ENCODE peak calls at places on chromosomes 1 and 21, in nine cellular contexts. One of them, this sample, is unnamed.

GRCh38 chr1:150925080-150925479 is 1.1 kb upstream of the SETDB1 start:
- DNase-seq in neural progenitor cell: no peak
- DNase-seq in GM23248: no peak
- DNase-seq in OCI-LY7: no peak
- DNase-seq in GM23338: peak
- DNase-seq in PC-3: peak
- DNase-seq in hepatocyte: no peak
- DNase-seq in HCT116: no peak
- DNase-seq in MM.1S: peak
- DNase-seq in this sample: no peak

GRCh38 chr21:16159213-16159970 is 429.6 kb downstream of the USP25 start:
- DNase-seq in neural progenitor cell: no peak
- DNase-seq in GM23248: no peak
- DNase-seq in OCI-LY7: no peak
- DNase-seq in GM23338: no peak
- DNase-seq in PC-3: peak
- DNase-seq in hepatocyte: no peak
- DNase-seq in HCT116: no peak
- DNase-seq in MM.1S: no peak
- DNase-seq in this sample: no peak

GRCh38 chr21:43921979-43922945 is 57.2 kb downstream of the AGPAT3 start:
- DNase-seq in neural progenitor cell: no peak
- DNase-seq in GM23248: no peak
- DNase-seq in OCI-LY7: no peak
- DNase-seq in GM23338: no peak
- DNase-seq in PC-3: no peak
- DNase-seq in hepatocyte: no peak
- DNase-seq in HCT116: no peak
- DNase-seq in MM.1S: no peak
- DNase-seq in this sample: no peak

GRCh38 chr21:37367301-37367757 is 756 bp downstream of the DYRK1A start:
- DNase-seq in neural progenitor cell: peak
- DNase-seq in GM23248: peak
- DNase-seq in OCI-LY7: peak
- DNase-seq in GM23338: no peak
- DNase-seq in PC-3: no peak
- DNase-seq in hepatocyte: peak
- DNase-seq in HCT116: no peak
- DNase-seq in MM.1S: peak
- DNase-seq in this sample: peak

GRCh38 chr1:17772580-17773215 is 17.6 kb downstream of the ACTL8 start:
- DNase-seq in neural progenitor cell: peak
- DNase-seq in GM23248: no peak
- DNase-seq in OCI-LY7: no peak
- DNase-seq in GM23338: no peak
- DNase-seq in PC-3: no peak
- DNase-seq in hepatocyte: no peak
- DNase-seq in HCT116: no peak
- DNase-seq in MM.1S: no peak
- DNase-seq in this sample: peak

GRCh38 chr1:243257189-243257588 is 1.3 kb downstream of the SDCCAG8 start:
- DNase-seq in neural progenitor cell: no peak
- DNase-seq in GM23248: no peak
- DNase-seq in OCI-LY7: no peak
- DNase-seq in GM23338: no peak
- DNase-seq in PC-3: no peak
- DNase-seq in hepatocyte: no peak
- DNase-seq in HCT116: no peak
- DNase-seq in MM.1S: no peak
- DNase-seq in this sample: no peak

GRCh38 chr1:110875216-110875731 is 2.3 kb downstream of the CD53 start:
- DNase-seq in neural progenitor cell: no peak
- DNase-seq in GM23248: no peak
- DNase-seq in OCI-LY7: peak
- DNase-seq in GM23338: no peak
- DNase-seq in PC-3: no peak
- DNase-seq in hepatocyte: no peak
- DNase-seq in HCT116: no peak
- DNase-seq in MM.1S: peak
- DNase-seq in this sample: no peak

GRCh38 chr1:31856140-31856539 is 40.3 kb upstream of the SPOCD1 start:
- DNase-seq in neural progenitor cell: no peak
- DNase-seq in GM23248: no peak
- DNase-seq in OCI-LY7: no peak
- DNase-seq in GM23338: no peak
- DNase-seq in PC-3: no peak
- DNase-seq in hepatocyte: no peak
- DNase-seq in HCT116: no peak
- DNase-seq in MM.1S: no peak
- DNase-seq in this sample: no peak

GRCh38 chr1:115062542-115063004 is 26.7 kb downstream of the TSPAN2 start:
- DNase-seq in neural progenitor cell: no peak
- DNase-seq in GM23248: peak
- DNase-seq in OCI-LY7: no peak
- DNase-seq in GM23338: no peak
- DNase-seq in PC-3: peak
- DNase-seq in hepatocyte: peak
- DNase-seq in HCT116: no peak
- DNase-seq in MM.1S: peak
- DNase-seq in this sample: no peak

GRCh38 chr1:232820431-232820830 is 15.2 kb downstream of the MAP10 start:
- DNase-seq in neural progenitor cell: no peak
- DNase-seq in GM23248: no peak
- DNase-seq in OCI-LY7: no peak
- DNase-seq in GM23338: no peak
- DNase-seq in PC-3: no peak
- DNase-seq in hepatocyte: no peak
- DNase-seq in HCT116: no peak
- DNase-seq in MM.1S: no peak
- DNase-seq in this sample: no peak

GRCh38 chr1:7422966-7423365 is 348.1 kb upstream of the VAMP3 start:
- DNase-seq in neural progenitor cell: no peak
- DNase-seq in GM23248: no peak
- DNase-seq in OCI-LY7: no peak
- DNase-seq in GM23338: no peak
- DNase-seq in PC-3: no peak
- DNase-seq in hepatocyte: no peak
- DNase-seq in HCT116: no peak
- DNase-seq in MM.1S: no peak
- DNase-seq in this sample: no peak

GRCh38 chr1:112708002-112708448 is 1.1 kb upstream of the RHOC start:
- DNase-seq in neural progenitor cell: no peak
- DNase-seq in GM23248: no peak
- DNase-seq in OCI-LY7: no peak
- DNase-seq in GM23338: no peak
- DNase-seq in PC-3: no peak
- DNase-seq in hepatocyte: no peak
- DNase-seq in HCT116: no peak
- DNase-seq in MM.1S: no peak
- DNase-seq in this sample: no peak
- H3K4me2 ChIP-seq in neural progenitor cell: peak
- H3K4me2 ChIP-seq in GM23248: peak
- H3K4me2 ChIP-seq in OCI-LY7: no peak
- H3K4me2 ChIP-seq in GM23338: peak
- H3K4me2 ChIP-seq in PC-3: peak
- H3K4me2 ChIP-seq in hepatocyte: peak
- H3K4me2 ChIP-seq in HCT116: peak
- H3K4me2 ChIP-seq in MM.1S: no peak
- H3K4me2 ChIP-seq in this sample: peak

DNA sequence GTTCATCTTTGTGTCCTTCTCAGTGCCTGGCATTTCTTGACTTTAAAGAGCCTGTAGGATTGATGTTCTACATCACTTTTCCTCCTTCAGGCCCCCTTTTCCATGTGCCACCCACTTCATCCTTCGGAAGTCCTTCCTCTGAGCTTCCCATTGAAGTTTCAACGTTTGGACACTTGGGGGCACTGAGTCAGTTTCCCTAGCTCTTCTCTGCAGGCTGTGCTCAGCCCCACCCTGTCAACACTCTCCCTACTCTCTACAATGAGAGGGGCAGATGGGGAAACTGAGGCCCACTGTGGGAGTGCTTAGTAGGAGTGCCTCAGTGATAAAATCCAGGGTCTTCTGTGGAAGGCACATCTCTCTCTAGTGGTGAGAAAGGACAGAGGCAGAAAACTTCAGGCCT is 11.9 kb downstream of the KCNJ10 start:
- DNase-seq in neural progenitor cell: no peak
- DNase-seq in GM23248: peak
- DNase-seq in OCI-LY7: no peak
- DNase-seq in GM23338: peak
- DNase-seq in PC-3: peak
- DNase-seq in hepatocyte: no peak
- DNase-seq in HCT116: no peak
- DNase-seq in MM.1S: no peak
- DNase-seq in this sample: no peak
- TF ChIP-seq EZH2phosphoT487 in neural progenitor cell: no peak
- TF ChIP-seq EZH2phosphoT487 in GM23248: no peak
- TF ChIP-seq EZH2phosphoT487 in OCI-LY7: no peak
- TF ChIP-seq EZH2phosphoT487 in GM23338: no peak
- TF ChIP-seq EZH2phosphoT487 in PC-3: no peak
- TF ChIP-seq EZH2phosphoT487 in hepatocyte: no peak
- TF ChIP-seq EZH2phosphoT487 in HCT116: no peak
- TF ChIP-seq EZH2phosphoT487 in MM.1S: no peak
- TF ChIP-seq EZH2phosphoT487 in this sample: no peak

DNA sequence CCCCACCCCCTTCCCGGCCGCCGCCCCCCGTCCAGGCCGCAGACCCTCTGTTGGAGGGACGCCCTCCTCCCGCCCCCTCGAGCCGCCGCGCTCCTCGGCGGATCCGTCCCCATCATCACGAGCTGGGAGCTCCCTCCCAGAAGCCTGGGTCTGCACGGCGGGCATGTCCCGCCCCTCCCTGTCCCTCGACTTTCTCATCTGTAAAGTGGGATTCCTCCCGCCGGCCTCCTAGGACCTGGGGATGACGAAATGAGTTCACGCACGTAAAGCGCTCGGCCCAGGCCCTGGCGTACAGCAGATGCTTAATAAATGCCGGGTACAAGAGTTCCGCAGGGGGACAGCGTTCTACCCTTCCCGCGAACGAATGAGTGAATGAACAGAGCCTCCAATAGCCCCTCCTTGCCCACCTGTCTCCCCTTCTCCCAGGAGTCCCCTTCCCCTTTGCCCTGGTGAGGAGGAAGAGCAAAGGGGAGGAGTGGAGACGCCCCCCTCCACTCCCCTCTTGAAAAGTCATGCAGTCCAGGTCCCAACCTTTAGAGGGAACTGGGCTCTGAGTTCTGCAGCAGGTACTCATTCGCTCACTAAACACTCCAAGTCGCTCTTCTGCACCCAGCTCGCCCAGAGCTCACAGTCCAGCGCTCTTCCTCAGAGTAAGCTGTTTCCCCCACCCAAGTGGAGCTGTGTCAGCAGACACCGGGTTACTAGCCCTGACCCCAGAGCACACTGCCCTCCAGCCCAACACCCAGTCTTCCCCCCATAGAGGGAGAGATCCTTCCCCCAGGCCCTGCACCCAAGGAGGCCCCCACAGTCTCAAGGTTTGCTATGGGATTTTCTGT is 16.8 kb downstream of the RAP1GAP start:
- DNase-seq in neural progenitor cell: peak
- DNase-seq in GM23248: no peak
- DNase-seq in OCI-LY7: no peak
- DNase-seq in GM23338: peak
- DNase-seq in PC-3: no peak
- DNase-seq in hepatocyte: no peak
- DNase-seq in HCT116: no peak
- DNase-seq in MM.1S: no peak
- DNase-seq in this sample: no peak
- H3K4me2 ChIP-seq in neural progenitor cell: peak
- H3K4me2 ChIP-seq in GM23248: no peak
- H3K4me2 ChIP-seq in OCI-LY7: no peak
- H3K4me2 ChIP-seq in GM23338: peak
- H3K4me2 ChIP-seq in PC-3: no peak
- H3K4me2 ChIP-seq in hepatocyte: peak
- H3K4me2 ChIP-seq in HCT116: peak
- H3K4me2 ChIP-seq in MM.1S: no peak
- H3K4me2 ChIP-seq in this sample: no peak

GRCh38 chr21:45580181-45580575 is 37.9 kb upstream of the SLC19A1 start:
- DNase-seq in neural progenitor cell: no peak
- DNase-seq in GM23248: no peak
- DNase-seq in OCI-LY7: no peak
- DNase-seq in GM23338: no peak
- DNase-seq in PC-3: no peak
- DNase-seq in hepatocyte: no peak
- DNase-seq in HCT116: no peak
- DNase-seq in MM.1S: no peak
- DNase-seq in this sample: no peak

GRCh38 chr21:45582128-45582527 is 39.9 kb upstream of the SLC19A1 start:
- DNase-seq in neural progenitor cell: no peak
- DNase-seq in GM23248: no peak
- DNase-seq in OCI-LY7: no peak
- DNase-seq in GM23338: no peak
- DNase-seq in PC-3: no peak
- DNase-seq in hepatocyte: no peak
- DNase-seq in HCT116: no peak
- DNase-seq in MM.1S: no peak
- DNase-seq in this sample: no peak

GRCh38 chr21:45579383-45580180 is 37.3 kb upstream of the SLC19A1 start:
- DNase-seq in neural progenitor cell: no peak
- DNase-seq in GM23248: no peak
- DNase-seq in OCI-LY7: no peak
- DNase-seq in GM23338: no peak
- DNase-seq in PC-3: no peak
- DNase-seq in hepatocyte: no peak
- DNase-seq in HCT116: no peak
- DNase-seq in MM.1S: no peak
- DNase-seq in this sample: peak

GRCh38 chr21:45581322-45581712 is 39.1 kb upstream of the SLC19A1 start:
- DNase-seq in neural progenitor cell: no peak
- DNase-seq in GM23248: no peak
- DNase-seq in OCI-LY7: no peak
- DNase-seq in GM23338: no peak
- DNase-seq in PC-3: no peak
- DNase-seq in hepatocyte: no peak
- DNase-seq in HCT116: no peak
- DNase-seq in MM.1S: no peak
- DNase-seq in this sample: peak

GRCh38 chr21:45580576-45581321 is 38.5 kb upstream of the SLC19A1 start:
- DNase-seq in neural progenitor cell: no peak
- DNase-seq in GM23248: no peak
- DNase-seq in OCI-LY7: no peak
- DNase-seq in GM23338: no peak
- DNase-seq in PC-3: no peak
- DNase-seq in hepatocyte: no peak
- DNase-seq in HCT116: no peak
- DNase-seq in MM.1S: no peak
- DNase-seq in this sample: peak
- TF ChIP-seq EZH2phosphoT487 in neural progenitor cell: no peak
- TF ChIP-seq EZH2phosphoT487 in GM23248: no peak
- TF ChIP-seq EZH2phosphoT487 in OCI-LY7: no peak
- TF ChIP-seq EZH2phosphoT487 in GM23338: no peak
- TF ChIP-seq EZH2phosphoT487 in PC-3: no peak
- TF ChIP-seq EZH2phosphoT487 in hepatocyte: no peak
- TF ChIP-seq EZH2phosphoT487 in HCT116: no peak
- TF ChIP-seq EZH2phosphoT487 in MM.1S: no peak
- TF ChIP-seq EZH2phosphoT487 in this sample: no peak

This sample was measured in SK-N-SH.